ENCODE peak calls at places on chromosomes 16 and 17, in eight cellular contexts. B is HCT116; E is coronary artery; F is CD8-positive, alpha-beta T cell; W is thoracic aorta; Z is right atrium auricular region; Y is endodermal cell; L is adrenal gland. C is an unnamed sample.

GRCh38 chr17:77160032-77160876 is 19.5 kb downstream of the SEC14L1 start:
- DNase-seq in B (no peak), E (no peak), F (no peak), W (no peak), Z (no peak), Y (no peak), L (no peak), C (no peak)

GRCh38 chr16:65884018-65884417 is 482.5 kb upstream of the CDH5 start:
- DNase-seq in B (no peak), E (no peak), F (no peak), W (no peak), Z (no peak), Y (no peak), L (no peak), C (no peak)

GRCh38 chr16:4381072-4381934 is 9.7 kb downstream of the VASN start:
- DNase-seq in B (no peak), E (no peak), F (no peak), W (no peak), Z (no peak), Y (no peak), L (no peak), C (no peak)

GRCh38 chr17:80561541-80562114 is 17.0 kb downstream of the RPTOR start:
- DNase-seq in B (no peak), E (no peak), F (no peak), W (no peak), Z (no peak), Y (no peak), L (no peak), C (no peak)

GRCh38 chr17:82204831-82205719 is 7.6 kb downstream of the CCDC57 start:
- DNase-seq in B (no peak), E (no peak), F (peak; percentile 44), W (no peak), Z (no peak), Y (no peak), L (peak; percentile 70), C (no peak)

GRCh38 chr17:1431631-1432104 is 24.4 kb downstream of the CRK start:
- DNase-seq in B (no peak), E (no peak), F (no peak), W (no peak), Z (no peak), Y (no peak), L (no peak), C (no peak)

GRCh38 chr16:3641801-3642396 is 12.6 kb upstream of the DNASE1 start:
- DNase-seq in B (no peak), E (no peak), F (no peak), W (no peak), Z (no peak), Y (no peak), L (peak; percentile 18), C (no peak)

GRCh38 chr17:71572343-71572742 is 548.5 kb upstream of the SOX9 start:
- DNase-seq in B (no peak), E (no peak), F (no peak), W (no peak), Z (no peak), Y (no peak), L (no peak), C (no peak)

GRCh38 chr17:77783991-77784820 is 174.3 kb upstream of the TNRC6C start:
- DNase-seq in B (no peak), E (no peak), F (peak; percentile 70), W (no peak), Z (no peak), Y (no peak), L (no peak), C (no peak)

DNA sequence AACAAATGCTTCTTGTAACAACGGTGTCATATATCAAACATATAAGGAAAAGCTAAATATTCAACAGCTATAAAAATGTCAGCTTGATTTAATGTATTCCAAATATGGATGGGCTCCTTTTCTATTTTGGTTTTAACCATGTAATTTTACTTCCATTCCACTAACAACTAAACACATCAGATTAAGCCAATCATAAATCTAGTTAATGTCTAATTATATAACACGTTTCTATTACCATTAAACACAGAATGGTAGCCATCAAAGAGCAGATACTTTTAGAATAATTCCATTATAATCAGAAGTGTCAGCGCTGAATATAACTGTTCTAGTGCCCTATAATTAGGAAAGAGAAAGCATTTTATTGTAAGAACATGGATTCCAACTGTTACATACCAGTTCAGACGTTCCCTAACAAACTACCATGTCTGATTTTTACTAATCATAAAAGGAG is 10.0 kb downstream of the CMC2 start:
- DNase-seq in B (no peak), E (no peak), F (no peak), W (no peak), Z (no peak), Y (no peak), L (no peak), C (no peak)
- H3K27ac ChIP-seq in B (no peak overlapping the region), E (no peak overlapping the region), F (peak overlapping the region; percentile 58), W (no peak overlapping the region), Z (no peak overlapping the region), Y (no peak overlapping the region), L (no peak overlapping the region), C (peak overlapping the region; percentile 80)

DNA sequence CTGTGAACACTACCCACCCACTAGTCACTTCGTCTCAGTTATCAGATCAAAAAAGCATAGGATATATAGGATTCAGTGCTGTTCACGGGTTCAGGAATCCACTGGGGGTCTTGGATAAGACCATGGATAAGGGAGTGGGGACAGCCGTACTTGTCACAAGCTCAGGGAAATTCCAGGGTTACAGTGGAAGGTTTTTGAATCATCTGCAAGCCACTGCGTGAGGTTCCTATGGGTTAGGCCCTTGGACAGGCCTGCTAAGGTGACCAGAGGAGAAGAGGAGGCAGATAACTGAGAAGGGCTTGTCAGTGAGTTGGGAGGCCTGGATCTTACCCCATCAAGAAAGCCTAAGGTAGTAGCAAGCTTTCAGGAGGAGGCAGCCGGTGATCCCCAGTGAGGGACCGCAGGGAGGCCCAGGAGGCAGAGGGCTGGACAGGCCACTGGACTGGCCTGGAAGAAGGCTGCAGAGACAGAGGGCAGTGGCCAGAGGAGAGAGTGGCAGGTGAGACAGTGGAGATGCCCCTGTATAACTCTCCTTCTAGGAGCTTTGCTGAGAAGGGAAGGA is 27.3 kb downstream of the NGFR start:
- DNase-seq in B (no peak), E (peak; percentile 66), F (no peak), W (no peak), Z (no peak), Y (no peak), L (no peak), C (no peak)
- H3K4me3 ChIP-seq in B (no peak overlapping the region), E (no peak overlapping the region), F (no peak overlapping the region), W (no peak overlapping the region), Z (no peak overlapping the region), Y (no peak overlapping the region), L (no peak overlapping the region), C (no peak overlapping the region)

DNA sequence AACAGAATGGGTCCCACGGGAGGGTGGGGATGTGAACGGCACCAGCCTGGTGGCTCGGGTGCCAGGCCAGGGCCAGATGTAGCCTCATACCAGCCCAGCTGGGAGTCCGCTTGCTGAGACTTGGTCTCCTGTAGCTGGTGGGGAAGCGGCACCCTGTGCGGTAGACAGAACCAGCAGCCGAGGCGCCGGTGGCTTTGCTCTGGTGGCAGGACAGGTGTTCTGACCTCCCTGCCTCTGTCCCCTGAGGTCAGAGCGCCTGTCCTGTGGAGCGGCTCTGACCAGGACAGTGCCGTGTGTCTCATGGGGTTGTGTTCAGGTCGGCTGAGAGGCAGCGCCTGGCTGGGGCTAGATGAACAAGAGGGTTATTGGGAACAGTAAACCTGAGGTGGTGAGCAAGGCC is 20.1 kb downstream of the RAB40C start:
- DNase-seq in B (no peak), E (no peak), F (no peak), W (no peak), Z (no peak), Y (no peak), L (no peak), C (no peak)
- H3K27ac ChIP-seq in B (no peak overlapping the region), E (no peak overlapping the region), F (no peak overlapping the region), W (no peak overlapping the region), Z (no peak overlapping the region), Y (no peak overlapping the region), L (no peak overlapping the region), C (no peak overlapping the region)

DNA sequence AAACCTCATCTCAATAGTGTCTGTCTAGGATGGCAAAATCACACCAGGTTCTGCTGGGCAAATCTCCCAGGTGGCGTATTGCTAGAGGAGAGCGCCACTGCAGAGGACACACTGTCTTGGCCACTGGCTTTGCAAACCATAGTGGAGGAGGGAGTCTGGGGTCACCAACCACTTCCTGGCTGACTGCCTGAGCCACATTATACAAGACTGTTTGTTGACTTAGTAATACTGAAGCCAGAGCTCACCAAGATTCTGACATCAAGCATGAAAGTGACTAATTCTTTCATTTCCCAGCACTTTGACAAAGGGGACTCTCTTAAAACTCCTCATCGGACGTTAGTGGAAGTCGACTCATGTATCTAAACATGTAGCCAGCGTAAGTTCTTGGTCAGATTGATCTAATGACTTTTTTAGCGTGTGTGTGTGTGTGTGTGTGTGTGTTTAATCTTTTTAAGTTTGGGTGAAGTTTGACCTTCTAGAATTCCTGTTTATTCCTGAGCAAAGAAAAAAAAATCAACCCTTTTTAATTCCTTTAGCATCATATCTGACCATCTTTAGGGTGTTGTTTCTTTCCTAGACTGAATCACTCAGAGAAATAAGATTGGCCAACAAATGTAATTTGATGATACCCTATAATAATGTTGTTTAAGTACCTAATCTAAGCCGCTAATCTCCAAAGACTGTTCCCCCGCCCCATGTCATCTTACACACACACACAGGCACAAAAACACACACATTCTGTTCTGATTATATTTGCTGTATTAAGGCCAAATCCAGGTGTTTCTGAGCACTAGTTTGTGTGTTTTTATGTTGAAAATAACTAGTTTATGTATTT is 13.8 kb downstream of the PITPNC1 start:
- DNase-seq in B (peak; percentile 89), E (no peak), F (peak; percentile 69), W (no peak), Z (no peak), Y (no peak), L (peak; percentile 82), C (no peak)
- H3K4me3 ChIP-seq in B (no peak overlapping the region), E (no peak overlapping the region), F (peak overlapping the region; percentile 7), W (peak overlapping the region; percentile 22), Z (no peak overlapping the region), Y (no peak overlapping the region), L (no peak overlapping the region), C (no peak overlapping the region)

GRCh38 chr17:47621293-47622178 is 28.2 kb upstream of the KPNB1 start:
- DNase-seq in B (peak; percentile 82), E (no peak), F (no peak), W (no peak), Z (no peak), Y (peak; percentile 95), L (peak; percentile 80), C (peak; percentile 16)

GRCh38 chr17:47618416-47618815 is 31.3 kb upstream of the KPNB1 start:
- DNase-seq in B (peak; percentile 23), E (no peak), F (no peak), W (no peak), Z (no peak), Y (peak; percentile 36), L (no peak), C (no peak)

GRCh38 chr17:47620503-47621245 is 29.0 kb upstream of the KPNB1 start:
- DNase-seq in B (peak; percentile 68), E (no peak), F (no peak), W (no peak), Z (no peak), Y (peak; percentile 41), L (no peak), C (no peak)

GRCh38 chr17:47611372-47612350 is 38.1 kb upstream of the KPNB1 start:
- DNase-seq in B (no peak), E (no peak), F (no peak), W (no peak), Z (no peak), Y (no peak), L (no peak), C (no peak)

GRCh38 chr17:47615766-47616424 is 33.8 kb upstream of the KPNB1 start:
- DNase-seq in B (peak; percentile 52), E (no peak), F (no peak), W (no peak), Z (no peak), Y (no peak), L (no peak), C (peak; percentile 48)
- H3K27ac ChIP-seq in B (no peak overlapping the region), E (no peak overlapping the region), F (no peak overlapping the region), W (no peak overlapping the region), Z (no peak overlapping the region), Y (no peak overlapping the region), L (no peak overlapping the region), C (no peak overlapping the region)

C was measured in SK-N-MC.